ENCODE peak calls at places on chromosomes 13 and 19, in ten cellular contexts. L is right cardiac atrium; A is naive thymus-derived CD4-positive, alpha-beta T cell; T is SJSA1; B is WERI-Rb-1; W is cardiac muscle cell; V is astrocyte; H is heart right ventricle; F is tibial artery; D is heart left ventricle. Q is an unnamed sample.

GRCh38 chr19:17969096-17969792 is 2.3 kb downstream of the KCNN1 start:
- DNase-seq in L (no peak), B (no peak), D (no peak), F (no peak), W (no peak), H (no peak), V (no peak), A (no peak), T (no peak), Q (no peak)

GRCh38 chr13:23772717-23773116 is 116.5 kb downstream of the MIPEP start:
- DNase-seq in B (no peak), H (no peak), V (no peak), A (no peak), L (no peak), T (no peak), W (no peak), D (no peak), F (no peak), Q (no peak)

GRCh38 chr13:96041326-96042092 is 11.7 kb downstream of the UGGT2 start:
- DNase-seq in A (no peak), D (no peak), T (no peak), L (no peak), W (no peak), B (no peak), F (no peak), H (no peak), V (no peak), Q (no peak)

GRCh38 chr19:15154002-15154612 is 46.7 kb downstream of the NOTCH3 start:
- DNase-seq in T (no peak), D (no peak), A (no peak), H (no peak), V (no peak), W (peak; percentile 40), B (peak; percentile 56), F (peak; percentile 53), L (no peak), Q (no peak)

GRCh38 chr13:21297452-21297851 is 121.0 kb downstream of the MRPL57 start:
- DNase-seq in V (no peak), B (no peak), W (no peak), T (no peak), L (no peak), A (no peak), D (no peak), H (no peak), F (no peak), Q (no peak)

GRCh38 chr19:33621065-33621785 is 528 bp upstream of the CHST8 start:
- DNase-seq in L (peak; percentile 65), H (no peak), B (peak; percentile 36), T (no peak), F (no peak), W (no peak), A (no peak), V (no peak), D (no peak), Q (no peak)

GRCh38 chr13:75736132-75736531 is 100.0 kb downstream of the LMO7 start:
- DNase-seq in W (no peak), H (no peak), L (no peak), F (no peak), T (no peak), V (no peak), D (no peak), B (no peak), A (no peak), Q (no peak)

GRCh38 chr19:38422405-38422804 is 3.6 kb downstream of the RASGRP4 start:
- DNase-seq in B (no peak), T (no peak), A (no peak), D (no peak), F (no peak), H (no peak), W (no peak), V (no peak), L (no peak), Q (no peak)

GRCh38 chr19:54418930-54419800 is 3.9 kb downstream of the TTYH1 start:
- DNase-seq in D (no peak), V (no peak), A (no peak), F (no peak), L (no peak), T (no peak), H (no peak), W (no peak), B (no peak), Q (no peak)

GRCh38 chr13:76852991-76853390 is 33.2 kb downstream of the KCTD12 start:
- DNase-seq in T (no peak), V (peak; percentile 91), H (no peak), D (no peak), W (peak; percentile 63), B (no peak), L (no peak), F (no peak), A (no peak), Q (no peak)

GRCh38 chr13:76853481-76853880 is 32.7 kb downstream of the KCTD12 start:
- DNase-seq in H (no peak), T (no peak), B (no peak), A (no peak), V (peak; percentile 43), L (no peak), F (no peak), D (no peak), W (no peak), Q (no peak)

GRCh38 chr13:76854209-76854608 is 32.0 kb downstream of the KCTD12 start:
- DNase-seq in V (no peak), T (no peak), B (no peak), L (no peak), W (no peak), F (no peak), H (no peak), A (no peak), D (no peak), Q (no peak)

GRCh38 chr13:76856141-76856571 is 30.0 kb downstream of the KCTD12 start:
- DNase-seq in D (no peak), B (no peak), V (peak; percentile 69), T (no peak), A (no peak), H (no peak), F (no peak), L (no peak), W (no peak), Q (no peak)

GRCh38 chr13:76854894-76855293 is 31.3 kb downstream of the KCTD12 start:
- DNase-seq in F (no peak), D (no peak), L (no peak), H (no peak), B (no peak), T (no peak), W (no peak), V (peak; percentile 32), A (no peak), Q (no peak)
- H3K27ac ChIP-seq in F (no peak overlapping the region), D (no peak overlapping the region), L (no peak overlapping the region), H (no peak overlapping the region), B (no peak overlapping the region), T (no peak overlapping the region), W (peak overlapping the region; percentile 79), V (peak overlapping the region; percentile 1), A (no peak overlapping the region), Q (no peak overlapping the region)

DNA sequence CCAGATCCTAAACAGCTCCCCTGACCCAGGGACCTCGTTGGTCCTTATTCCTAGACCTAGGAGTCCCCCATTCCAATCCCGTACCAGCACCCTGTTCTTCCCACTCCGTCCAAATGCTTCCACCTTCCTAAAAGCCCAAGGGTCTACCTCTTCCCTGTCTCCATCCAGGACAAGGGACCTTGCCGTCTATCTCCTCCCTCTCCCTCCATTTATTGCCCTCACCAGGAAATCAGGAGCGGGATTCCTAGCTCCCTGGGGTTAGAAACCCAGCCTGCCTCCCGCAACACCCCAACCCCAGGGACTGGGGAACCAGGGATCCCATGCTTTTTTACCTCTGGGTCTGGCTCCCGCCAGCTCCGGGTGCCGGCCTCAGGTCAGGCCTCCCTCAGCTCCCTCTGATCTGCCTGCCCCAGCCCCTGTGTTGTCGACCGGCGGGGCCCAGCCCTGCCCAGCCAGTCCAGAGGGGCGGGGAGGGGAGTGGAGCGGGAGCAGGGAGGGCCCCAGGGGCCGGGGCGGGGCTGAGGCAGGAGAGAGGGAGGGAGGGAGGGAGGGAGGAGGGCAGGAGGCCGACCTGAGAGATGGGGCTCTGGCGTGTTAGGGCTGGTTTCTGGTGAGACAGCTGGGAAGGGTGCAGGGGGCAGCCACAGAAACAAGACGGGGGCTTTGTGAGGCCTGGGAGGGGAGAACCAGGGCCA is at the start of gene B3GNT8:
- DNase-seq in A (no peak), H (peak; percentile 90), V (peak; percentile 22), T (no peak), B (peak; percentile 88), L (peak; percentile 95), W (peak; percentile 94), D (peak; percentile 93), F (peak; percentile 92), Q (peak; percentile 47)
- H3K4me3 ChIP-seq in A (peak within 1 kb of the TSS; percentile 26), H (peak within 1 kb of the TSS; percentile 58), V (no peak within 1 kb of the TSS), T (no peak within 1 kb of the TSS), B (peak within 1 kb of the TSS; percentile 29), L (peak within 1 kb of the TSS; percentile 74), W (peak within 1 kb of the TSS; percentile 22), D (peak within 1 kb of the TSS; percentile 82), F (peak within 1 kb of the TSS; percentile 49), Q (peak within 1 kb of the TSS; percentile 52)

DNA sequence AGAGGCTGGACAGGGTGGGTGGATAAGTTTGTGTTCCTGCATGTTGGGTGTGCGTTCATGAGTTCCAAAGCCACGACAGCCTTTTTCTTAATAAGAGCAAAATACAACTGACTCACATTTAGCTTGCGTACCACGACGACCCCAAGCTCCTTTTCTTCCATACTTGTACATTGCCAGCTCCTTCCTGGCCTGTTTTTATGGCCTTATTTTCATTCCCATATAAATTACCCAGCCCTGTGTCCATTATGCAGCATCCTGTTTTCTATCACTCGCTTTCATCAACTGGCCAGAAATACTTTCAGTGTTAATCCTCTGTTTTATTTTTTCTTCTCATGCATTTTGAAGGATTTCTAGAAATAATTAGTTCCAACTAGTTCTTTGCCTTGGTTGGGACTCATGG is 499.1 kb downstream of the FOXO1 start:
- DNase-seq in H (no peak), B (no peak), V (no peak), F (no peak), D (no peak), L (no peak), A (no peak), W (no peak), T (no peak), Q (no peak)
- H3K27me3 ChIP-seq in H (no peaks in the 10 kb centered on the region), B (no peaks in the 10 kb centered on the region), V (peaks cover 2% of the 10 kb centered on the region), F (no peaks in the 10 kb centered on the region), D (no peaks in the 10 kb centered on the region), L (no peaks in the 10 kb centered on the region), A (no peaks in the 10 kb centered on the region), W (peaks cover 7% of the 10 kb centered on the region), T (no peaks in the 10 kb centered on the region), Q (no peaks in the 10 kb centered on the region)

GRCh38 chr19:56153507-56153906 is 12.4 kb downstream of the ZNF444 start:
- DNase-seq in H (no peak), D (no peak), L (no peak), T (no peak), F (no peak), W (peak; percentile 19), A (no peak), V (no peak), B (peak; percentile 54), Q (no peak)

GRCh38 chr19:56149656-56150038 is 8.6 kb downstream of the ZNF444 start:
- DNase-seq in H (no peak), A (no peak), F (no peak), L (no peak), W (no peak), B (no peak), T (no peak), V (no peak), D (no peak), Q (no peak)

GRCh38 chr19:56155124-56155687 is 14.1 kb downstream of the ZNF444 start:
- DNase-seq in F (no peak), L (no peak), W (no peak), A (no peak), B (peak; percentile 66), V (no peak), H (peak; percentile 36), T (no peak), D (no peak), Q (no peak)

GRCh38 chr19:56150358-56150757 is 9.3 kb downstream of the ZNF444 start:
- DNase-seq in A (no peak), H (no peak), D (no peak), F (no peak), T (no peak), B (no peak), V (no peak), W (no peak), L (no peak), Q (no peak)

GRCh38 chr19:56152644-56153043 is 11.6 kb downstream of the ZNF444 start:
- DNase-seq in F (no peak), H (no peak), W (no peak), B (peak; percentile 19), L (no peak), A (no peak), D (no peak), T (no peak), V (no peak), Q (no peak)
- H3K27ac ChIP-seq in F (no peak overlapping the region), H (no peak overlapping the region), W (no peak overlapping the region), B (peak overlapping the region; percentile 57), L (no peak overlapping the region), A (peak overlapping the region; percentile 29), D (peak overlapping the region; percentile 5), T (no peak overlapping the region), V (no peak overlapping the region), Q (no peak overlapping the region)

Q was measured in CD8-positive, alpha-beta T cell.